ENCODE peak calls at places on chromosome 15, in seven cellular contexts. Q, G, K, Z, J, F and D are unnamed samples.

GRCh38 chr15:59501531-59502113 is 63.6 kb downstream of the FAM81A start:
- DNase-seq in Q (peak), G (peak), K (peak), Z (no peak), J (peak), F (peak), D (peak)

GRCh38 chr15:40796041-40796440 is 10.8 kb upstream of the ZFYVE19 start:
- DNase-seq in Q (no peak), G (no peak), K (no peak), Z (no peak), J (peak), F (no peak), D (no peak)

GRCh38 chr15:100030586-100031249 is 297.5 kb upstream of the LYSMD4 start:
- DNase-seq in Q (no peak), G (no peak), K (no peak), Z (no peak), J (no peak), F (no peak), D (no peak)

GRCh38 chr15:41989573-41990242 is 17.4 kb upstream of the EHD4 start:
- DNase-seq in Q (peak), G (peak), K (peak), Z (no peak), J (peak), F (peak), D (no peak)

GRCh38 chr15:85313339-85313738 is 67.1 kb upstream of the AKAP13 start:
- DNase-seq in Q (no peak), G (no peak), K (no peak), Z (no peak), J (no peak), F (no peak), D (no peak)

GRCh38 chr15:90686435-90687218 is 30.5 kb upstream of the BLM start:
- DNase-seq in Q (no peak), G (no peak), K (no peak), Z (peak), J (no peak), F (no peak), D (no peak)

GRCh38 chr15:84658080-84658787 is at the start of gene NMB:
- DNase-seq in Q (peak), G (peak), K (peak), Z (peak), J (peak), F (no peak), D (no peak)

GRCh38 chr15:65414841-65415621 is 7.7 kb downstream of the IGDCC4 start:
- DNase-seq in Q (peak), G (peak), K (no peak), Z (no peak), J (no peak), F (no peak), D (peak)

GRCh38 chr15:29805043-29805707 is 17.1 kb downstream of the TJP1 start:
- DNase-seq in Q (no peak), G (peak), K (no peak), Z (no peak), J (peak), F (no peak), D (no peak)

GRCh38 chr15:40562691-40563090 is 2.2 kb downstream of the CCDC32 start:
- DNase-seq in Q (no peak), G (no peak), K (no peak), Z (no peak), J (no peak), F (no peak), D (no peak)

GRCh38 chr15:84911879-84912660 is 27.6 kb downstream of the SLC28A1 start:
- DNase-seq in Q (no peak), G (peak), K (peak), Z (no peak), J (peak), F (peak), D (no peak)

GRCh38 chr15:88623061-88623460 is 1.9 kb downstream of the AEN start:
- DNase-seq in Q (no peak), G (peak), K (peak), Z (no peak), J (peak), F (no peak), D (no peak)

GRCh38 chr15:58015565-58015964 is 49.9 kb downstream of the ALDH1A2 start:
- DNase-seq in Q (no peak), G (no peak), K (no peak), Z (no peak), J (peak), F (no peak), D (no peak)

GRCh38 chr15:51077565-51078153 is 17.0 kb downstream of the TNFAIP8L3 start:
- DNase-seq in Q (peak), G (no peak), K (no peak), Z (peak), J (peak), F (peak), D (no peak)

GRCh38 chr15:87752250-87752951 is 504.1 kb downstream of the NTRK3 start:
- DNase-seq in Q (no peak), G (no peak), K (no peak), Z (no peak), J (peak), F (no peak), D (peak)

GRCh38 chr15:35550957-35551356 is 5.0 kb upstream of the DPH6 start:
- DNase-seq in Q (no peak), G (no peak), K (no peak), Z (no peak), J (no peak), F (no peak), D (no peak)

DNA sequence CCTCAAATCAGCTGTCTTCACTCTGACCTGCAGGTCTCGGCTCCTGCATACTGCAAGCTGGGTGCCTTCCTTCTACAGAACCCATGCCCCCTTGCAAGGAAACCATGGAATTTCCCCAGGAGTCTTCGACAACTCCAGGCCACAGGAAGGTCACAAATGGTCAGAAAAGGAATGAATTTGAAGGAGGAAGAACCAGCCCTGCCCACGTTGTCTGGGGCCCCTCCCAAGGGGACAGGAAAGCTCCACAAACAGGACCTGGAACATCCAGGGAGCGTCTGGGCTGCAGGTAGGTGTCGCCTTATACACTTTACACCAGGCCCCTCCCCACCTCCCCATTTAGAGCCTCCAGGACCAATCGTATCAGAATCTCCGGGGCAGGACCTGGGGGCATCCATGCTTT is 70.2 kb upstream of the GATM start:
- DNase-seq in Q (no peak), G (no peak), K (no peak), Z (no peak), J (no peak), F (no peak), D (no peak)
- TF ChIP-seq POLR2AphosphoS5 in Q (no peak), G (no peak), K (no peak), Z (no peak), J (no peak), F (no peak), D (no peak)

GRCh38 chr15:94934440-94934839 is 703.1 kb downstream of the MCTP2 start:
- DNase-seq in Q (no peak), G (no peak), K (no peak), Z (no peak), J (no peak), F (no peak), D (no peak)

GRCh38 chr15:94937243-94937642 is 705.9 kb downstream of the MCTP2 start:
- DNase-seq in Q (no peak), G (no peak), K (no peak), Z (no peak), J (no peak), F (no peak), D (no peak)
- TF ChIP-seq EZH2 in Q (no peak), G (no peak), K (no peak), Z (no peak), J (no peak), F (no peak), D (no peak)

DNA sequence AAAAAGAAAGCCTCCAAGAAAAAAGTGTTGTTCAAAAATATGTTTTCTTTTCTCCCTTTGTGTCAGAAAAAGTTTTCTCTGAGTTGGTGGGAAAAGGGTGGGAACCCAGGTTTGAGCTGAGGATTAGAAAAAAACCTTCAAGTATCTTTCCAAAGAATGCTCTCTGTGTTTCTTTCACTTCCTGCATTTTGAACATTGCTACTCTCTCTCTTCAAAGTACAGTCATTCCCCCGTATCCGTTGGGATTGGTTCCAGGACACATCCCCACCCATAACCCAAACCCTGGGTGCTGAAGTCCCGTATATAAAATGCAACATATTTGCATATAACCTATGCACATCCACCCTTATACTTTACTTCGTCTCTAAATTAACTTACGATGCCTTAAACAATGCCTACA is 139.6 kb downstream of the TMCO5A start:
- DNase-seq in Q (no peak), G (no peak), K (no peak), Z (no peak), J (no peak), F (no peak), D (no peak)
- H3K9ac ChIP-seq in Q (no peak), G (no peak), K (no peak), Z (no peak), J (no peak), F (no peak), D (no peak)

GRCh38 chr15:78092111-78093041 is at the start of gene SH2D7:
- DNase-seq in Q (no peak), G (no peak), K (no peak), Z (no peak), J (no peak), F (no peak), D (no peak)

GRCh38 chr15:78088773-78089080 is 3.6 kb upstream of the SH2D7 start:
- DNase-seq in Q (no peak), G (peak), K (no peak), Z (no peak), J (no peak), F (no peak), D (no peak)

GRCh38 chr15:78097667-78098066 is 5.3 kb downstream of the SH2D7 start:
- DNase-seq in Q (no peak), G (no peak), K (no peak), Z (no peak), J (no peak), F (no peak), D (no peak)

GRCh38 chr15:78090422-78090821 is 1.9 kb upstream of the SH2D7 start:
- DNase-seq in Q (no peak), G (no peak), K (no peak), Z (no peak), J (no peak), F (no peak), D (no peak)

DNA sequence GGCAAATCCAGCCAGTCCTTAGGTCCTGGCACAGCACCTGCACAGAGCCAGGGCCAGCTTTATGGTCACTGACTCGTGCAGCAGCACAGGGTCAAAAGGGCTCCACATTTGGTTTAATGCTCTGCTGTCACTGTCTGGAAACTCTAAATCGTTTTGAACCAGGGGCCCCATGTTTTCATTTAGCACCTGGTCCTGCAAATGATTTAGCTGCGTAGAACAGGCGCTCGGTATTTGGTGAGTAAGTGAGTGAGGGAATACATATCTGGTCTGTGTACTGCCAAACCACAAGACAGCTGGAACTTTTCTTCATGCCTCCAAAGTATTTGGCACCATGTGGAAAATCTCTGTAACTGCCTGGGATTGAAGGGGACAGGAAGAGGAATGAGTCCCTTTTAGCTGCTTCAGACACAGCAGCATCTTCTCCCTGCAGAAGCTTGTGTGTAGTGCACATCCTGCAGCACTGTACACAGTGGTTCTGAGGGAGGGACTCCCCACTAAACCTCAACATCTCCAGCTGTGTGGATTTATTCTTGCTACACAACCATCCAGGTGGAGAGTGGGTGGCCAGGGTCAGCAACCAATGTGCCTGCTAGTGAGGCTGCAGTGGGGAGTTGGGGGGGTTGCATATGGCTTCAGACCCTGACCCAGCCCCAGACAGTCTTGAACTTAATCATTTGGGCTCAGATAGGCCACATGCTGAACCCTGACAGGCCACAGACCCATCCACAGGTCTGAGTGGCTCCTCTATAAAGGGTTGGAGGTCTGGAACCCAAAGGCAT is 1.1 kb downstream of the SH2D7 start:
- DNase-seq in Q (no peak), G (no peak), K (no peak), Z (no peak), J (no peak), F (no peak), D (no peak)
- TF ChIP-seq POLR2AphosphoS5 in Q (no peak), G (no peak), K (no peak), Z (no peak), J (no peak), F (no peak), D (no peak)